ENCODE peak calls at places on chromosome 16, in five cellular contexts. N is HL-60, U is K562, C is thyroid gland, A is body of pancreas. P is an unnamed sample.

GRCh38 chr16:20307791-20308190 is 19.5 kb downstream of the GP2 start:
- DNase-seq in N (no peak), U (no peak), C (no peak), A (peak; percentile 72), P (no peak)

GRCh38 chr16:7272567-7273158 is 60.0 kb upstream of the RBFOX1 start:
- DNase-seq in N (no peak), U (no peak), C (no peak), A (no peak), P (no peak)

GRCh38 chr16:86031141-86031678 is 132.2 kb downstream of the IRF8 start:
- DNase-seq in N (no peak), U (peak; percentile 11), C (no peak), A (no peak), P (no peak)

GRCh38 chr16:79691001-79691400 is 90.5 kb upstream of the MAF start:
- DNase-seq in N (no peak), U (no peak), C (no peak), A (no peak), P (no peak)

GRCh38 chr16:48272837-48273421 is 25.6 kb upstream of the ABCC11 start:
- DNase-seq in N (no peak), U (no peak), C (peak; percentile 56), A (no peak), P (no peak)

GRCh38 chr16:23847938-23848337 is 12.2 kb downstream of the PRKCB start:
- DNase-seq in N (no peak), U (peak; percentile 57), C (no peak), A (no peak), P (no peak)

GRCh38 chr16:6099102-6099501 is 1001.5 kb upstream of the EEF2KMT start:
- DNase-seq in N (no peak), U (no peak), C (no peak), A (no peak), P (no peak)

GRCh38 chr16:15037003-15037402 is 18.9 kb downstream of the NTAN1 start:
- DNase-seq in N (no peak), U (no peak), C (no peak), A (no peak), P (no peak)

GRCh38 chr16:9484436-9484835 is 393.0 kb downstream of the HAPSTR1 start:
- DNase-seq in N (no peak), U (no peak), C (peak; percentile 64), A (no peak), P (no peak)

GRCh38 chr16:72847187-72848044 is 200.5 kb downstream of the ZFHX3 start:
- DNase-seq in N (peak; percentile 57), U (peak; percentile 34), C (peak; percentile 50), A (peak; percentile 35), P (peak; percentile 66)

GRCh38 chr16:86087561-86088230 is 188.7 kb downstream of the IRF8 start:
- DNase-seq in N (no peak), U (no peak), C (no peak), A (no peak), P (no peak)

GRCh38 chr16:70735141-70735979 is 49.5 kb upstream of the MTSS2 start:
- DNase-seq in N (no peak), U (no peak), C (no peak), A (no peak), P (no peak)

GRCh38 chr16:84045818-84046470 is 3.3 kb upstream of the SLC38A8 start:
- DNase-seq in N (no peak), U (no peak), C (no peak), A (no peak), P (no peak)

GRCh38 chr16:10929853-10930754 is 12.2 kb downstream of the DEXI start:
- DNase-seq in N (no peak), U (no peak), C (no peak), A (peak; percentile 28), P (no peak)

GRCh38 chr16:86604436-86605220 is 26.3 kb downstream of the FOXL1 start:
- DNase-seq in N (no peak), U (no peak), C (no peak), A (no peak), P (no peak)

GRCh38 chr16:68369697-68370096 is 58.9 kb downstream of the PRMT7 start:
- DNase-seq in N (peak; percentile 97), U (no peak), C (no peak), A (no peak), P (no peak)

GRCh38 chr16:57873218-57873617 is 70.9 kb upstream of the KIFC3 start:
- DNase-seq in N (no peak), U (no peak), C (no peak), A (no peak), P (no peak)

GRCh38 chr16:54847207-54847606 is 83.5 kb upstream of the IRX5 start:
- DNase-seq in N (no peak), U (no peak), C (no peak), A (no peak), P (no peak)

GRCh38 chr16:66621973-66622372 is 17.5 kb downstream of the CMTM3 start:
- DNase-seq in N (no peak), U (no peak), C (no peak), A (no peak), P (no peak)

GRCh38 chr16:180921-181667 is 835 bp downstream of the HBQ1 start:
- DNase-seq in N (peak; percentile 79), U (peak; percentile 95), C (peak; percentile 66), A (peak; percentile 78), P (peak; percentile 92)

DNA sequence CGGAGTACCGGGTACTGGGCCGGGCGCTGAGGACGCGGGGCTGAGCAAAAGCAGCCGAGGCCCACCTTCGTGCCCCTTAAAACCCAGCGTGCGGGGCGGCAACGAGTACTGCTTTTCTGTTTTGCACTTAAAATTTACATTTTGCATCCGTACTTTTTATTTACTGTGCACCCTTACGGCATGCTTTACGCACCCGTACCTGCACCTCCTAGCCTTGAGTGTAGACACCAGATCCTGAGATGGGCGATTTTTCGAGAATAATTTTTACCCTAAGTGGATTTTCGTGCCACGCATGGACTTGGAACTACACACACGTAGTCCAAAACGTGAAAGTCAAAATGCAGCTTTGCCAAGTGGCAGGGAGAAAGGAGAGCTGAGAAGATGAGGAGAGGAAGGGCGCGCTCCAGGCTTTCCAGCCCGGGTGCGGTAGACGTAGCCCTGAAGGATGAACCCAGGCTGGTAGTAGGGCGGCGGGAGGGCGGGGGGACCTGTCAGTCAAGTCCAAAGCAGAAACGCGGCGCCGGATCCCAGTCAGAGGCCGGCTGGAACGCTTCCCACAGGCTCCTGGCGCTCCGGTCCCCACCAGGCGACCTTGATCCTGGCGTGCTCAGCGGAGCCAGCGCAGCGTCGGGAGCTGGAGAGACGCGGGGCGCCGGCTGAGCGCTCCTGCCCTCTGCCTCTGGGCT is 1.2 kb upstream of the CBLN1 start:
- DNase-seq in N (no peak), U (no peak), C (peak; percentile 44), A (peak; percentile 87), P (no peak)
- H3K4me3 ChIP-seq in N (no peak overlapping the region), U (peak overlapping the region; percentile 50), C (no peak overlapping the region), A (peak overlapping the region; percentile 2), P (no peak overlapping the region)

GRCh38 chr16:28985611-28986041 is 774 bp downstream of the LAT start:
- DNase-seq in N (no peak), U (no peak), C (no peak), A (no peak), P (no peak)

GRCh38 chr16:28985206-28985605 is 354 bp downstream of the LAT start:
- DNase-seq in N (no peak), U (no peak), C (no peak), A (no peak), P (no peak)

GRCh38 chr16:28984091-28984490 is 761 bp upstream of the LAT start:
- DNase-seq in N (no peak), U (no peak), C (no peak), A (no peak), P (no peak)

GRCh38 chr16:28983644-28984043 is 1.2 kb upstream of the LAT start:
- DNase-seq in N (no peak), U (no peak), C (no peak), A (no peak), P (no peak)

DNA sequence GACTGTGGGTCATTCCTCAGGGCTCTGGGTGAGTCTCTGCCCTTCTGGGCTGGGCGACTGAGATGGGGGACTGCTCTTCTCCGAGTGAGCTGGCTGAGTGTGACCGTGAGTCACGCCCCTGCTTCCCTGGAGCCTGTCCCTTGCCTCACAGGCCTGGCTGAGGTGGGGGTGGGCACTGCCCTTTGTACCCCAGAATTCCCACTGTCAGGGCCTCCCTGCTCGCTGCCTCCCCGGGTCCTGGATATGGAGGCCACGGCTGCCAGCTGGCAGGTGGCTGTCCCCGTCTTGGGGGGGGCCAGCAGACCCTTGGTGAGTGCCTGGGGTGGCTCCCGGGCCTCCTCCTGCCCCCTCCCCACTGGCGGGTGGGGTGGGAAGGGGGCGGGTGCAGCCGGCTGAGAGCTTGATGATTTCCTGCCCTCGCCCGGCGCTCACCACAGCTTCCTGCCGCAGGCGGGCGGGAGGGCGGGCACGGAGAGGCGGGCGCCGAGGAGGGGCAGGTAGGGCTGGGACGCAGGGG is at the start of gene LAT:
- DNase-seq in N (peak; percentile 68), U (no peak), C (no peak), A (no peak), P (no peak)
- H3K27ac ChIP-seq in N (peak within 1 kb of the TSS; percentile 28), U (no peak within 1 kb of the TSS), C (no peak within 1 kb of the TSS), A (no peak within 1 kb of the TSS), P (no peak within 1 kb of the TSS)

GRCh38 chr16:24995469-24995868 is 19.7 kb downstream of the ARHGAP17 start:
- DNase-seq in N (no peak), U (no peak), C (no peak), A (no peak), P (no peak)
- TF ChIP-seq CTCF in N (no peak), U (no peak), C (no peak), A (no peak), P (peak; percentile 18)

GRCh38 chr16:28208824-28209223 is 2.9 kb downstream of the XPO6 start:
- DNase-seq in N (no peak), U (no peak), C (no peak), A (no peak), P (no peak)
- H3K4me3 ChIP-seq in N (no peak overlapping the region), U (no peak overlapping the region), C (no peak overlapping the region), A (no peak overlapping the region), P (no peak overlapping the region)

DNA sequence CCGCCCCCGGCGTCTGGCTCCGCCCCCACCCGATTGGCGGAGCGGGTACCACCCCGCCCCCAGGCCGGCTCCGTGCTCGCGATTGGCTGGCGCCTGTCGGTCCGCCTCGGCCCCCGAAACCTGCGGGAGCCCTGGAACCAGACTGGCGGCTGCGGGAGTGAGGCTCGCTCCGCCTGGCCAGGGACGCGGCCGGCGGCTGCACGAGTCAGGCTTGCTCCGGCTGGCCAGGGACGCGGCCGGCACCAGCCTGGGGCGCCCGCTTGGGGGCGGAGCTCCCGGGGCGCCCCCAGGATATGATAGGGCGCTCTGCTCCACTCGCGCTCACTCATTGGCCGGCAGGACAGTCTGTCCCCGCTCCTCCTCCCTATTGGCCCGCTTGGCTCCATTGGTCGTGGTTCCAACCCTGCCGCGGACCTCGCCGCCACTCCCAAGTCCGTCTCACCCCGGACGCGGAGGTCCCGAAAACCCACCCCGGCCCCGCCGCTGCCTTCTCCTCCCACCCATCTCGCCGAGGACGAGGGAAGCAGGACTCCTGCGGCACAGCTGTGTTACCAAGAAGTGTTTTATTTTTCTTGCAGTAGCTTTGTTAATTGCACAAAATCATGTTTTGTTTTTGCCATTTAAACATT is 340 bp upstream of the ROGDI start:
- DNase-seq in N (peak; percentile 94), U (peak; percentile 94), C (peak; percentile 92), A (peak; percentile 93), P (peak; percentile 92)
- H3K27ac ChIP-seq in N (peak overlapping the region; percentile 85), U (peak overlapping the region; percentile 78), C (peak overlapping the region; percentile 74), A (peak overlapping the region; percentile 87), P (peak overlapping the region; percentile 2)

DNA sequence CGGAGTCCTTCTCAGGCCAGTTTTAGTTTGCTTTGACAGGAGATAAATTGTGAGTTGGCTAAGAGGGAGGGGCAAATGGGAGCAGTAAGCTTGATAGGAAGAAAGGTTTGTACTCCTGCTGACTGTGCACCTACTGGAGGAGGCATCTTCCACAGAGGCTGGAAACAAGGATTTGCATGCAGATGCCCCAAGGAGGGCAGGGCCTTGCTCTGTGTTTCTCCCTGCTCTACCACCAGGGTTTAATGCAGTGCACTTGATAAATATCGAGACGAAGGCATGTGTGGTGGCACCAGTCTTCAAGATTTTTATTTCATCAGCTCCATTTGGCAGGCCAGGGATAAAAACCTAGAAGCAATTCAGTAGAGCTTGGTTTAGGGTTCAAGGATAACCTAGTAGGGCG is 210.5 kb upstream of the C16orf82 start:
- DNase-seq in N (no peak), U (no peak), C (no peak), A (no peak), P (no peak)
- TF ChIP-seq CTCF in N (no peak), U (no peak), C (no peak), A (no peak), P (no peak)